ENCODE peak calls at places on chromosomes 6 and 20, in five cellular contexts. One of them, this sample, is unnamed.

GRCh38 chr6:138571585-138572199 is 72.4 kb upstream of the NHSL1 start:
- DNase-seq in uterus: no peak
- DNase-seq in cardiac fibroblast: peak; percentile 9
- DNase-seq in tibial artery: no peak
- DNase-seq in pancreas: no peak
- DNase-seq in this sample: no peak

GRCh38 chr6:46246081-46246480 is 75.3 kb upstream of the ENPP5 start:
- DNase-seq in uterus: no peak
- DNase-seq in cardiac fibroblast: no peak
- DNase-seq in tibial artery: no peak
- DNase-seq in pancreas: no peak
- DNase-seq in this sample: peak; percentile 81

GRCh38 chr6:11744753-11745152 is 33.9 kb downstream of the ADTRP start:
- DNase-seq in uterus: peak; percentile 51
- DNase-seq in cardiac fibroblast: peak; percentile 95
- DNase-seq in tibial artery: peak; percentile 92
- DNase-seq in pancreas: no peak
- DNase-seq in this sample: peak; percentile 92

GRCh38 chr6:114170372-114170771 is 172.5 kb downstream of the HS3ST5 start:
- DNase-seq in uterus: no peak
- DNase-seq in cardiac fibroblast: no peak
- DNase-seq in tibial artery: no peak
- DNase-seq in pancreas: no peak
- DNase-seq in this sample: no peak

GRCh38 chr6:106927531-106928398 is 46.8 kb downstream of the CD24 start:
- DNase-seq in uterus: no peak
- DNase-seq in cardiac fibroblast: peak; percentile 25
- DNase-seq in tibial artery: no peak
- DNase-seq in pancreas: peak; percentile 88
- DNase-seq in this sample: peak; percentile 6

GRCh38 chr20:39576786-39577185 is 614.6 kb downstream of the DHX35 start:
- DNase-seq in uterus: no peak
- DNase-seq in cardiac fibroblast: no peak
- DNase-seq in tibial artery: no peak
- DNase-seq in pancreas: no peak
- DNase-seq in this sample: no peak

GRCh38 chr6:126696921-126697693 is 357.2 kb downstream of the CENPW start:
- DNase-seq in uterus: no peak
- DNase-seq in cardiac fibroblast: no peak
- DNase-seq in tibial artery: no peak
- DNase-seq in pancreas: no peak
- DNase-seq in this sample: peak; percentile 24

GRCh38 chr20:17685168-17685567 is 3.1 kb upstream of the RRBP1 start:
- DNase-seq in uterus: no peak
- DNase-seq in cardiac fibroblast: no peak
- DNase-seq in tibial artery: no peak
- DNase-seq in pancreas: no peak
- DNase-seq in this sample: no peak

GRCh38 chr20:49913399-49914047 is 1.8 kb downstream of the SPATA2 start:
- DNase-seq in uterus: no peak
- DNase-seq in cardiac fibroblast: peak; percentile 32
- DNase-seq in tibial artery: peak; percentile 23
- DNase-seq in pancreas: no peak
- DNase-seq in this sample: no peak

GRCh38 chr6:116136933-116137340 is 11.0 kb upstream of the COL10A1 start:
- DNase-seq in uterus: no peak
- DNase-seq in cardiac fibroblast: peak; percentile 10
- DNase-seq in tibial artery: no peak
- DNase-seq in pancreas: no peak
- DNase-seq in this sample: peak; percentile 36

GRCh38 chr6:145544514-145544913 is 190.8 kb downstream of the EPM2A start:
- DNase-seq in uterus: no peak
- DNase-seq in cardiac fibroblast: no peak
- DNase-seq in tibial artery: no peak
- DNase-seq in pancreas: no peak
- DNase-seq in this sample: no peak

GRCh38 chr6:105771313-105771970 is 314.7 kb upstream of the PRDM1 start:
- DNase-seq in uterus: no peak
- DNase-seq in cardiac fibroblast: no peak
- DNase-seq in tibial artery: no peak
- DNase-seq in pancreas: no peak
- DNase-seq in this sample: peak; percentile 70

GRCh38 chr6:157075549-157076426 is 247.5 kb downstream of the TMEM242 start:
- DNase-seq in uterus: no peak
- DNase-seq in cardiac fibroblast: peak; percentile 29
- DNase-seq in tibial artery: no peak
- DNase-seq in pancreas: no peak
- DNase-seq in this sample: no peak

GRCh38 chr6:133705071-133705470 is 183.8 kb upstream of the TCF21 start:
- DNase-seq in uterus: no peak
- DNase-seq in cardiac fibroblast: peak; percentile 79
- DNase-seq in tibial artery: no peak
- DNase-seq in pancreas: no peak
- DNase-seq in this sample: peak; percentile 92

GRCh38 chr6:90351696-90352095 is 55.1 kb upstream of the BACH2 start:
- DNase-seq in uterus: no peak
- DNase-seq in cardiac fibroblast: peak; percentile 21
- DNase-seq in tibial artery: no peak
- DNase-seq in pancreas: no peak
- DNase-seq in this sample: peak; percentile 29

GRCh38 chr6:148311849-148312669 is 30.6 kb upstream of the SASH1 start:
- DNase-seq in uterus: no peak
- DNase-seq in cardiac fibroblast: no peak
- DNase-seq in tibial artery: no peak
- DNase-seq in pancreas: no peak
- DNase-seq in this sample: no peak

GRCh38 chr6:152461556-152461955 is 175.6 kb downstream of the SYNE1 start:
- DNase-seq in uterus: no peak
- DNase-seq in cardiac fibroblast: no peak
- DNase-seq in tibial artery: no peak
- DNase-seq in pancreas: no peak
- DNase-seq in this sample: no peak

GRCh38 chr6:42901538-42901957 is 14.3 kb upstream of the PTCRA start:
- DNase-seq in uterus: peak; percentile 84
- DNase-seq in cardiac fibroblast: peak; percentile 88
- DNase-seq in tibial artery: peak; percentile 80
- DNase-seq in pancreas: peak; percentile 92
- DNase-seq in this sample: peak; percentile 78

GRCh38 chr20:4774209-4774608 is 52.5 kb downstream of the PRND start:
- DNase-seq in uterus: no peak
- DNase-seq in cardiac fibroblast: no peak
- DNase-seq in tibial artery: no peak
- DNase-seq in pancreas: no peak
- DNase-seq in this sample: peak; percentile 21

GRCh38 chr20:24914388-24915241 is 34.5 kb upstream of the CST7 start:
- DNase-seq in uterus: no peak
- DNase-seq in cardiac fibroblast: no peak
- DNase-seq in tibial artery: no peak
- DNase-seq in pancreas: peak; percentile 33
- DNase-seq in this sample: no peak

GRCh38 chr6:88813045-88813444 is 150.4 kb downstream of the RNGTT start:
- DNase-seq in uterus: no peak
- DNase-seq in cardiac fibroblast: no peak
- DNase-seq in tibial artery: no peak
- DNase-seq in pancreas: no peak
- DNase-seq in this sample: no peak

GRCh38 chr6:50543666-50544065 is 169.7 kb upstream of the TFAP2D start:
- DNase-seq in uterus: no peak
- DNase-seq in cardiac fibroblast: no peak
- DNase-seq in tibial artery: no peak
- DNase-seq in pancreas: no peak
- DNase-seq in this sample: no peak

GRCh38 chr6:88368071-88368787 is 202.1 kb upstream of the CNR1 start:
- DNase-seq in uterus: no peak
- DNase-seq in cardiac fibroblast: peak; percentile 81
- DNase-seq in tibial artery: no peak
- DNase-seq in pancreas: no peak
- DNase-seq in this sample: peak; percentile 77

DNA sequence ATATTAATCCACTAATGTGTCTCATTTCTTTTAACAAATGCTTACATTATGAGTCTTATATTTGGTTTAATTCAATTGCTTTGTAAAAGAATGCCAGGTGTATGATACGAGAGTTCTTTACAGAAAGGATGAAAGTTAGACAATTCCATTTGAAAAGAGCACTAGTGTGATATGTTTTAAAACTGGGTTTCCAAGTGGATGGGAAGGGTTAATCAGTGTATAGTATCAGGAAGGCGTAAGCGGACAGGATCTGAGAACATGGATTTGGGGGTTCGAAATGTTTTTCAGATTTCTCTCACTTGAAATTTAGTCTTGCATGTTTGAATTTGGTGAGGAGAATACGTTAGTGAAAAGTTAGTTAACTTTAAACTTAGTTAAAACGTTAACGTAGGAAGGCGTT is 2.6 kb downstream of the FOXO3 start:
- DNase-seq in uterus: no peak
- DNase-seq in cardiac fibroblast: no peak
- DNase-seq in tibial artery: no peak
- DNase-seq in pancreas: no peak
- DNase-seq in this sample: no peak
- H3K4me3 ChIP-seq in uterus: peak overlapping the region; percentile 86
- H3K4me3 ChIP-seq in cardiac fibroblast: peak overlapping the region; percentile 91
- H3K4me3 ChIP-seq in tibial artery: peak overlapping the region; percentile 86
- H3K4me3 ChIP-seq in pancreas: peak overlapping the region; percentile 97
- H3K4me3 ChIP-seq in this sample: peak overlapping the region; percentile 89

GRCh38 chr20:36481380-36482043 is 59.8 kb upstream of the MYL9 start:
- DNase-seq in uterus: no peak
- DNase-seq in cardiac fibroblast: no peak
- DNase-seq in tibial artery: no peak
- DNase-seq in pancreas: no peak
- DNase-seq in this sample: no peak

GRCh38 chr20:36479938-36480337 is 61.4 kb upstream of the MYL9 start:
- DNase-seq in uterus: no peak
- DNase-seq in cardiac fibroblast: no peak
- DNase-seq in tibial artery: no peak
- DNase-seq in pancreas: no peak
- DNase-seq in this sample: no peak

GRCh38 chr20:36480456-36481048 is 60.8 kb upstream of the MYL9 start:
- DNase-seq in uterus: no peak
- DNase-seq in cardiac fibroblast: no peak
- DNase-seq in tibial artery: no peak
- DNase-seq in pancreas: no peak
- DNase-seq in this sample: no peak

GRCh38 chr20:36477475-36477874 is 63.8 kb upstream of the MYL9 start:
- DNase-seq in uterus: no peak
- DNase-seq in cardiac fibroblast: no peak
- DNase-seq in tibial artery: no peak
- DNase-seq in pancreas: no peak
- DNase-seq in this sample: no peak

DNA sequence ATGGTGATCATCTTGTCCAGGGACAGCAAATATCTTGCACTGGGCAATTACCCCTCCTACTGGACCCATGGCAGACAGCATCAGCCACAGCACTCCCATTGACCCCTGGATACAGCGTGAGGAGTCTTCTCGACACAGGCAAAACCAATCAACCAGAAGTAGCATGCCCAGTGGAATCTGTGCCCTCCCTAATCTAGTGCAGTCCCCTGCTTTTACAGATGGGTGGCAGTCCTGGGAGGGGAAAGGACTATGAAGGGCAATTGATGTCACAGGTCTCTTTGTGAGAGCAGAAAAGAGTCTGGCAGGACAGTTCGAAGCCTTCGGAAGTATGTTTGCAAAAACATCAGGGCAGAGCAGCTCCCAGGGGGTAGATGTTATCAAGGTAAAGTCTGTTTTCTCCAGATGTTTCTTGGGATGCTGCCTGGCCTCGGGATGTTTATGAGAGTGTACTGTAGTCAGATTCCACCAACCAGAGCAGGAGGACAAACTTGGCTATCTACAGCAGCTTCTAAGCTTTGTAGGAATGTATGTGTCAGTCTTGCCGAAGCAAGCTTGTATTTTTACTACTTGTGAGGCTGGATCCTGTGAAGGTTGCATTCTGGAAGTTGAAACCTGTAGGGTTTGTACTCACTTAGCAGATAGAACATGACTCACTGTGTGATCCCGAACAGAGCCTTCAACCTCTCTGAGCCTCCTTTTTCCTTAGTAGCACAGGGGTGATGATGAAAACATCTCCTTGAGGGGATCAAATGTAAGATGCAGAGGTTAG is 63.0 kb upstream of the MYL9 start:
- DNase-seq in uterus: no peak
- DNase-seq in cardiac fibroblast: no peak
- DNase-seq in tibial artery: no peak
- DNase-seq in pancreas: no peak
- DNase-seq in this sample: no peak
- TF ChIP-seq CTCF in uterus: no peak
- TF ChIP-seq CTCF in cardiac fibroblast: no peak
- TF ChIP-seq CTCF in tibial artery: no peak
- TF ChIP-seq CTCF in pancreas: no peak
- TF ChIP-seq CTCF in this sample: no peak

GRCh38 chr20:31661625-31662371 is 24.1 kb downstream of the COX4I2 start:
- DNase-seq in uterus: peak; percentile 79
- DNase-seq in cardiac fibroblast: peak; percentile 82
- DNase-seq in tibial artery: peak; percentile 88
- DNase-seq in pancreas: peak; percentile 89
- DNase-seq in this sample: peak; percentile 68
- H3K4me3 ChIP-seq in uterus: peak overlapping the region; percentile 20
- H3K4me3 ChIP-seq in cardiac fibroblast: peak overlapping the region; percentile 32
- H3K4me3 ChIP-seq in tibial artery: peak overlapping the region; percentile 30
- H3K4me3 ChIP-seq in pancreas: no peak overlapping the region
- H3K4me3 ChIP-seq in this sample: peak overlapping the region; percentile 58

DNA sequence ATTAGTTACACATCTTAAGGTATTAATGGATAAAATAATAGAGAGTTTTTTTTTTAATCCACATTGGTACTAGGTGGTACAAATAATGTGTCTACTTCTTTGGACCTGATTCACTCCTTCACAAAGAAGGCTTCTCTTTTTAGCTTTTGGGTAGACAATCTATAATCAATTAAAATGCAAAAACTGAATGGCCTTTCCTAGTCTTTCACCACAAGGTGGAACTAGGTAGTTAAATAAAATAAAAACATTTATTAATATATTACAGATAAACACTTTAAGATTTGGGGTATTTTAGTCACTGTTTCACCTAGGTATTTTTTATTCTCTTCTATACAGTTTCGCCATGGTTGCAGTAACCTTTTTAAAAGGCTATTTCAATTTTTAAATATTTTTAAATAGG is 68.3 kb upstream of the DST start:
- DNase-seq in uterus: no peak
- DNase-seq in cardiac fibroblast: no peak
- DNase-seq in tibial artery: no peak
- DNase-seq in pancreas: no peak
- DNase-seq in this sample: no peak
- TF ChIP-seq CTCF in uterus: no peak
- TF ChIP-seq CTCF in cardiac fibroblast: peak; percentile 3
- TF ChIP-seq CTCF in tibial artery: no peak
- TF ChIP-seq CTCF in pancreas: no peak
- TF ChIP-seq CTCF in this sample: no peak

GRCh38 chr6:169345198-169345597 is 91.6 kb upstream of the THBS2 start:
- DNase-seq in uterus: peak; percentile 49
- DNase-seq in cardiac fibroblast: peak; percentile 46
- DNase-seq in tibial artery: no peak
- DNase-seq in pancreas: no peak
- DNase-seq in this sample: no peak
- H3K4me3 ChIP-seq in uterus: no peak overlapping the region
- H3K4me3 ChIP-seq in cardiac fibroblast: no peak overlapping the region
- H3K4me3 ChIP-seq in tibial artery: no peak overlapping the region
- H3K4me3 ChIP-seq in pancreas: no peak overlapping the region
- H3K4me3 ChIP-seq in this sample: no peak overlapping the region

GRCh38 chr6:10420546-10421507 is 6.0 kb upstream of the TFAP2A start:
- DNase-seq in uterus: no peak
- DNase-seq in cardiac fibroblast: no peak
- DNase-seq in tibial artery: no peak
- DNase-seq in pancreas: no peak
- DNase-seq in this sample: no peak
- TF ChIP-seq CTCF in uterus: no peak
- TF ChIP-seq CTCF in cardiac fibroblast: no peak
- TF ChIP-seq CTCF in tibial artery: no peak
- TF ChIP-seq CTCF in pancreas: no peak
- TF ChIP-seq CTCF in this sample: no peak